ENCODE peak calls at places on chromosomes 1 and 21, in five cellular contexts. One of them, this sample, is unnamed.

GRCh38 chr1:156082111-156083091 is at the start of gene MEX3A:
- DNase-seq in HepG2: peak
- DNase-seq in HCT116: no peak
- DNase-seq in GM12878: no peak
- DNase-seq in K562: peak
- DNase-seq in this sample: peak

GRCh38 chr1:31569773-31570172 is 6.5 kb upstream of the TINAGL1 start:
- DNase-seq in HepG2: no peak
- DNase-seq in HCT116: no peak
- DNase-seq in GM12878: no peak
- DNase-seq in K562: no peak
- DNase-seq in this sample: no peak

GRCh38 chr1:151620286-151620685 is 8.4 kb downstream of the SNX27 start:
- DNase-seq in HepG2: no peak
- DNase-seq in HCT116: no peak
- DNase-seq in GM12878: no peak
- DNase-seq in K562: no peak
- DNase-seq in this sample: no peak

GRCh38 chr1:170402451-170403311 is 129.3 kb upstream of the GORAB start:
- DNase-seq in HepG2: no peak
- DNase-seq in HCT116: no peak
- DNase-seq in GM12878: no peak
- DNase-seq in K562: no peak
- DNase-seq in this sample: no peak

GRCh38 chr1:6512908-6513280 is 21.4 kb upstream of the PLEKHG5 start:
- DNase-seq in HepG2: no peak
- DNase-seq in HCT116: no peak
- DNase-seq in GM12878: no peak
- DNase-seq in K562: no peak
- DNase-seq in this sample: no peak

GRCh38 chr1:66540434-66541032 is 6.6 kb downstream of the SGIP1 start:
- DNase-seq in HepG2: no peak
- DNase-seq in HCT116: no peak
- DNase-seq in GM12878: no peak
- DNase-seq in K562: no peak
- DNase-seq in this sample: peak

GRCh38 chr1:192788184-192788583 is 20.7 kb upstream of the RGS2 start:
- DNase-seq in HepG2: no peak
- DNase-seq in HCT116: no peak
- DNase-seq in GM12878: no peak
- DNase-seq in K562: no peak
- DNase-seq in this sample: peak

GRCh38 chr1:204218552-204218951 is 4.8 kb upstream of the GOLT1A start:
- DNase-seq in HepG2: no peak
- DNase-seq in HCT116: no peak
- DNase-seq in GM12878: no peak
- DNase-seq in K562: no peak
- DNase-seq in this sample: no peak

GRCh38 chr1:109191377-109191776 is 22.3 kb upstream of the SARS1 start:
- DNase-seq in HepG2: no peak
- DNase-seq in HCT116: no peak
- DNase-seq in GM12878: no peak
- DNase-seq in K562: peak
- DNase-seq in this sample: peak

GRCh38 chr1:26288311-26288941 is 8.5 kb downstream of the SH3BGRL3 start:
- DNase-seq in HepG2: no peak
- DNase-seq in HCT116: no peak
- DNase-seq in GM12878: no peak
- DNase-seq in K562: peak
- DNase-seq in this sample: no peak

GRCh38 chr21:45320261-45320990 is 32.7 kb upstream of the POFUT2 start:
- DNase-seq in HepG2: no peak
- DNase-seq in HCT116: no peak
- DNase-seq in GM12878: no peak
- DNase-seq in K562: no peak
- DNase-seq in this sample: no peak

GRCh38 chr1:79353224-79353623 is 346.7 kb upstream of the ADGRL4 start:
- DNase-seq in HepG2: peak
- DNase-seq in HCT116: peak
- DNase-seq in GM12878: no peak
- DNase-seq in K562: no peak
- DNase-seq in this sample: peak

GRCh38 chr1:88935522-88936222 is 44.3 kb upstream of the GTF2B start:
- DNase-seq in HepG2: peak
- DNase-seq in HCT116: peak
- DNase-seq in GM12878: no peak
- DNase-seq in K562: peak
- DNase-seq in this sample: peak

GRCh38 chr1:226820935-226821718 is 49.3 kb upstream of the PSEN2 start:
- DNase-seq in HepG2: no peak
- DNase-seq in HCT116: no peak
- DNase-seq in GM12878: no peak
- DNase-seq in K562: peak
- DNase-seq in this sample: no peak

GRCh38 chr21:43733529-43734071 is 14.7 kb downstream of the PDXK start:
- DNase-seq in HepG2: no peak
- DNase-seq in HCT116: no peak
- DNase-seq in GM12878: no peak
- DNase-seq in K562: no peak
- DNase-seq in this sample: no peak

GRCh38 chr1:213327318-213327667 is 276.3 kb downstream of the RPS6KC1 start:
- DNase-seq in HepG2: no peak
- DNase-seq in HCT116: no peak
- DNase-seq in GM12878: no peak
- DNase-seq in K562: no peak
- DNase-seq in this sample: no peak

DNA sequence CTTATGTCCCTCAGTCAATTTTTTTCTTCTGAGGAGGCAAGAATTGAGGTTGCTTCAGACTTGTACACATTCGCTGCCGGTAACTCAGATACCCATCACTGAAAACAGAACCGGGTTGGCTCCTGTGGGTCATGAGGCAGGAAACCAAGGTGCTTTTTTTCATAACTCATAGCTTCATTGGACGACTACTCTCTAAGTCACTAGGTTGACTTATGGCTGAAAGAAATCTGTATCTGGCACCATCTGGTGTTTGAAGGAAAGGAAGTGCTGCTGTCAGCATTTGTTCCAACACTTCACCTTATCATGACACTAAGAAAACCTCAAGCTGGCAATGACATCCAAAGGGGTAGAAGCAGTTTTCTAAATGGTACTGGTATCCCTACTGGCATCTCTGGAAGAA is 82.3 kb downstream of the TBX19 start:
- DNase-seq in HepG2: no peak
- DNase-seq in HCT116: no peak
- DNase-seq in GM12878: no peak
- DNase-seq in K562: no peak
- DNase-seq in this sample: no peak
- TF ChIP-seq REST in HepG2: no peak
- TF ChIP-seq REST in HCT116: no peak
- TF ChIP-seq REST in GM12878: no peak
- TF ChIP-seq REST in K562: no peak
- TF ChIP-seq REST in this sample: no peak

GRCh38 chr21:37915941-37916794 is at the start of gene KCNJ6:
- DNase-seq in HepG2: no peak
- DNase-seq in HCT116: no peak
- DNase-seq in GM12878: no peak
- DNase-seq in K562: peak
- DNase-seq in this sample: peak
- TF ChIP-seq EZH2 in HepG2: no peak
- TF ChIP-seq EZH2 in HCT116: no peak
- TF ChIP-seq EZH2 in GM12878: no peak
- TF ChIP-seq EZH2 in K562: no peak
- TF ChIP-seq EZH2 in this sample: no peak

GRCh38 chr1:22806584-22806983 is 95.9 kb downstream of the EPHB2 start:
- DNase-seq in HepG2: no peak
- DNase-seq in HCT116: no peak
- DNase-seq in GM12878: no peak
- DNase-seq in K562: no peak
- DNase-seq in this sample: no peak
- H3K4me2 ChIP-seq in HepG2: no peak
- H3K4me2 ChIP-seq in HCT116: no peak
- H3K4me2 ChIP-seq in GM12878: no peak
- H3K4me2 ChIP-seq in K562: no peak
- H3K4me2 ChIP-seq in this sample: no peak

GRCh38 chr1:21671915-21672314 is 2.8 kb upstream of the RAP1GAP start:
- DNase-seq in HepG2: no peak
- DNase-seq in HCT116: no peak
- DNase-seq in GM12878: no peak
- DNase-seq in K562: no peak
- DNase-seq in this sample: no peak
- TF ChIP-seq REST in HepG2: no peak
- TF ChIP-seq REST in HCT116: no peak
- TF ChIP-seq REST in GM12878: no peak
- TF ChIP-seq REST in K562: no peak
- TF ChIP-seq REST in this sample: no peak

DNA sequence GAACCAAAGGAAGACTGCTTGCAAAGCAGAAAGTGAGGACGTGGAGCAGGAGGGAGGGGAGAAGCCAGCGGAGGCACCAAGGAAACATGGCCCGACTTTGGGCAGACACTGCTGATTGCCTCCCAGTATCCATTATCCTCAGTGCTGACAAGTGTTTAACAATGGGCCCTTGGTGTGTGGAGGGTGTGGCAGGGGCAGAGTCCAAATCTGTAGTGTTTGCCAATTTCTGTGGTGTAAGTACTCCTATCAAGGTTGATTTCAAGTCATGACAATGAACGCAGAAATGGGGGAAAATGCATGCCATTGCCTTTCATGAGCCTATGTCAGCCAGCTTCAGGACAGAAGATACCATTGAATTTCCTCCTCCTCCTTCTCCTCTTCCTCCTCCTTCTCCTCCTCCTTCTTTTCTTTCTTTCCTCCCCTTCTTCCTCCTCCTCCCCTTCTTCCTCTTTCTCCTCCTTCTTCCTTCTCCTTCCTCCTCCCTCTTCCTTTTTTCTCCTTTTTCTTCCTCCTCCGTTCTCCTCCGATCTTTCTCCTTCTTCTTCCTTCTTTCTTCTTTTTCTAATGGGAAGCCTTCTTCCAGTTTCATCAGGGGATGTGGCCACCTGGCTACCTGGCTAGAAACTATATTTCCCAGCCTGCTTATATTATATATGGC is 10.3 kb upstream of the PHC2 start:
- DNase-seq in HepG2: peak
- DNase-seq in HCT116: no peak
- DNase-seq in GM12878: no peak
- DNase-seq in K562: no peak
- DNase-seq in this sample: no peak
- TF ChIP-seq EZH2 in HepG2: no peak
- TF ChIP-seq EZH2 in HCT116: no peak
- TF ChIP-seq EZH2 in GM12878: no peak
- TF ChIP-seq EZH2 in K562: no peak
- TF ChIP-seq EZH2 in this sample: no peak

GRCh38 chr1:145993618-145994390 is 2.6 kb downstream of the TXNIP start:
- DNase-seq in HepG2: no peak
- DNase-seq in HCT116: no peak
- DNase-seq in GM12878: no peak
- DNase-seq in K562: peak
- DNase-seq in this sample: no peak

GRCh38 chr1:145992502-145992936 is 3.9 kb downstream of the TXNIP start:
- DNase-seq in HepG2: no peak
- DNase-seq in HCT116: no peak
- DNase-seq in GM12878: no peak
- DNase-seq in K562: peak
- DNase-seq in this sample: no peak

GRCh38 chr1:145994391-145995120 is 1.8 kb downstream of the TXNIP start:
- DNase-seq in HepG2: no peak
- DNase-seq in HCT116: no peak
- DNase-seq in GM12878: no peak
- DNase-seq in K562: peak
- DNase-seq in this sample: no peak

GRCh38 chr1:145991799-145992412 is 4.5 kb downstream of the TXNIP start:
- DNase-seq in HepG2: no peak
- DNase-seq in HCT116: no peak
- DNase-seq in GM12878: no peak
- DNase-seq in K562: no peak
- DNase-seq in this sample: no peak

GRCh38 chr1:145992958-145993617 is 3.3 kb downstream of the TXNIP start:
- DNase-seq in HepG2: no peak
- DNase-seq in HCT116: no peak
- DNase-seq in GM12878: no peak
- DNase-seq in K562: no peak
- DNase-seq in this sample: no peak
- H3K4me2 ChIP-seq in HepG2: peak
- H3K4me2 ChIP-seq in HCT116: no peak
- H3K4me2 ChIP-seq in GM12878: no peak
- H3K4me2 ChIP-seq in K562: peak
- H3K4me2 ChIP-seq in this sample: no peak